ENCODE peak calls at places on chromosomes 16 and 17, in four cellular contexts. L is HepG2, D is K562, Z is HCT116. W is an unnamed sample.

GRCh38 chr17:8176998-8177731 is 985 bp upstream of the TMEM107 start:
- DNase-seq in L (no peak), D (no peak), Z (no peak), W (no peak)

GRCh38 chr17:58783380-58783779 is 27.7 kb downstream of the PPM1E start:
- DNase-seq in L (no peak), D (peak), Z (no peak), W (no peak)

GRCh38 chr17:79338589-79338988 is 264.0 kb downstream of the ENGASE start:
- DNase-seq in L (no peak), D (no peak), Z (no peak), W (no peak)

GRCh38 chr16:87203060-87203656 is 114.0 kb downstream of the C16orf95 start:
- DNase-seq in L (peak), D (peak), Z (peak), W (peak)

GRCh38 chr16:30166202-30166902 is 17.1 kb upstream of the CORO1A start:
- DNase-seq in L (no peak), D (no peak), Z (no peak), W (no peak)

GRCh38 chr17:48052956-48053757 is 5.0 kb downstream of the NFE2L1 start:
- DNase-seq in L (peak), D (peak), Z (no peak), W (no peak)

GRCh38 chr16:27665881-27666280 is 115.9 kb downstream of the KATNIP start:
- DNase-seq in L (no peak), D (no peak), Z (no peak), W (no peak)

GRCh38 chr16:87410958-87411357 is 18.8 kb downstream of the MAP1LC3B start:
- DNase-seq in L (no peak), D (no peak), Z (no peak), W (no peak)

GRCh38 chr17:76268015-76268749 is 3.0 kb downstream of the UBALD2 start:
- DNase-seq in L (no peak), D (peak), Z (no peak), W (no peak)

GRCh38 chr17:10120749-10121148 is 77.7 kb downstream of the GAS7 start:
- DNase-seq in L (no peak), D (no peak), Z (no peak), W (no peak)

GRCh38 chr16:52873997-52874500 is 178.6 kb downstream of the CHD9NB start:
- DNase-seq in L (no peak), D (no peak), Z (no peak), W (no peak)

GRCh38 chr16:67148221-67148620 is 2.6 kb downstream of the B3GNT9 start:
- DNase-seq in L (no peak), D (no peak), Z (no peak), W (no peak)
- TF ChIP-seq TCF7L2 in L (no peak), D (no peak), Z (no peak), W (no peak)

GRCh38 chr16:67718668-67719047 is 458 bp downstream of the GFOD2 start:
- DNase-seq in L (no peak), D (no peak), Z (no peak), W (no peak)

GRCh38 chr16:67716097-67716496 is 3.0 kb downstream of the GFOD2 start:
- DNase-seq in L (no peak), D (no peak), Z (no peak), W (no peak)

GRCh38 chr16:67719778-67720144 is 645 bp upstream of the GFOD2 start:
- DNase-seq in L (peak), D (peak), Z (no peak), W (no peak)

GRCh38 chr16:67720236-67720635 is 1.1 kb upstream of the GFOD2 start:
- DNase-seq in L (no peak), D (no peak), Z (no peak), W (no peak)

DNA sequence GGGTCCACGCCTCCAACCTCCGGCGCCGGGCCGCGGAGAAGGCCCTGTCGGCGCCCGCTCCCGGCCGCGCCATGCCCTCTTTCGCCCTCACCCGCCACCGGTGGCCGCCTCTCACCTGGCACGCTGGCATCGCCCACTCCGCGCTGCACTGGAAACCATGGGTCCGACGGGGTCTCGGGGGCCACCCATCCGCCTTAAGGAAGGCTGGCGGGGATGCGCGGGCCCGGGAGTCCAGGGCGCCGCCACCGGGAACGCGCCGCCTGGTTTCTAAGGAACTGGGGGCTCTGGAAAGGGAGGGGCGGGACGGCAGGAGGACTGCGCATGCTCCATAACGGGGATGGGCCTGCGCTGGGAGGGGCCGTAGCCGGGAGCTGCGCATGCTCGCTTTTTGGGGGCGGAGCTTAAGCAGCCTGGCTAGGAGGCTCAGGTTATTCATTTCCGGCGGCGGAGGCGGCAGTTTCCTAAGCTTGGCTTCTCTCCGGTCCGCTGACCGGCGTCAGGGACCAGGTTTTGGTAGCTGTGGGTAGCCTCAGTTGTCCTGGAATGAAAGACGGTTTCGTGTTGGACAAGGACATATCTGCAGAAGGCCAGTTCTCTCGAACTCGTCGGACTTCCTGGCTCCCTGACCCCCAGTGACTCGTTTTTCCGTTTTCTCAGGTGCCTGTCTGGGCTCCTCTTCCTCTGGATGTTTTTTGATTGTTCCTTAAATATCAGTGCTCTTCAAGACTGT is at the start of gene GFOD2:
- DNase-seq in L (peak), D (peak), Z (peak), W (peak)
- TF ChIP-seq REST in L (no peak), D (no peak), Z (no peak), W (no peak)

DNA sequence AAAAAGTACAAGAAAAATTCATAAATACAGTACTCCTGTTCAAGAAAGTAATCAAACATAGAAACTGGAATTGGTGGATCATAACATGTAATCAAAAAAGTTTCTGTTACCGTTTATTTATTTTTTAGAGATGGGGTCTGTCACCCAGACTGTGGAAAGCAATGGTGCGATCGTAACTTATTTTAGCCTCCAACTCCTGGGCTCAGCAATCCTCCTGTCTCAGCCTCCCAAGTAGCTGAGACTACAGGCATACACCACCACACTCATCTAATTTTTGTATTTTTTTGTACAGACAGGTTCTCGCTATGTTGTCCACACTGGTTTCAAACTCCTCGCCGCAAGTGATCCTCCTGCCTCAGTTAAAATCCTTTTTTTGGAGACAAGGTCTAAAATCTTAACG is 22.5 kb downstream of the ARHGAP17 start:
- DNase-seq in L (no peak), D (no peak), Z (no peak), W (no peak)
- TF ChIP-seq TCF7L2 in L (no peak), D (no peak), Z (no peak), W (no peak)

GRCh38 chr16:70381604-70382342 is 35.1 kb downstream of the DDX19A start:
- DNase-seq in L (no peak), D (no peak), Z (no peak), W (no peak)

GRCh38 chr16:70383421-70383960 is 36.8 kb downstream of the DDX19A start:
- DNase-seq in L (no peak), D (no peak), Z (no peak), W (no peak)

GRCh38 chr16:70378869-70379493 is 32.3 kb downstream of the DDX19A start:
- DNase-seq in L (no peak), D (no peak), Z (no peak), W (no peak)

GRCh38 chr16:70380205-70380918 is 33.7 kb downstream of the DDX19A start:
- DNase-seq in L (peak), D (no peak), Z (no peak), W (no peak)

GRCh38 chr16:70380919-70381603 is 34.4 kb downstream of the DDX19A start:
- DNase-seq in L (peak), D (peak), Z (peak), W (peak)
- TF ChIP-seq REST in L (no peak), D (no peak), Z (no peak), W (no peak)

GRCh38 chr16:74298104-74298503 is 1.5 kb downstream of the PSMD7 start:
- DNase-seq in L (no peak), D (no peak), Z (no peak), W (no peak)
- TF ChIP-seq TCF7L2 in L (no peak), D (no peak), Z (no peak), W (no peak)

GRCh38 chr17:40284085-40284713 is 3.5 kb upstream of the CDC6 start:
- DNase-seq in L (no peak), D (no peak), Z (peak), W (no peak)

GRCh38 chr17:40286473-40286872 is 1.2 kb upstream of the CDC6 start:
- DNase-seq in L (peak), D (no peak), Z (no peak), W (no peak)

GRCh38 chr17:40290629-40291296 is 3.1 kb downstream of the CDC6 start:
- DNase-seq in L (peak), D (peak), Z (peak), W (peak)

GRCh38 chr17:40287159-40287493 is 553 bp upstream of the CDC6 start:
- DNase-seq in L (no peak), D (no peak), Z (no peak), W (no peak)

DNA sequence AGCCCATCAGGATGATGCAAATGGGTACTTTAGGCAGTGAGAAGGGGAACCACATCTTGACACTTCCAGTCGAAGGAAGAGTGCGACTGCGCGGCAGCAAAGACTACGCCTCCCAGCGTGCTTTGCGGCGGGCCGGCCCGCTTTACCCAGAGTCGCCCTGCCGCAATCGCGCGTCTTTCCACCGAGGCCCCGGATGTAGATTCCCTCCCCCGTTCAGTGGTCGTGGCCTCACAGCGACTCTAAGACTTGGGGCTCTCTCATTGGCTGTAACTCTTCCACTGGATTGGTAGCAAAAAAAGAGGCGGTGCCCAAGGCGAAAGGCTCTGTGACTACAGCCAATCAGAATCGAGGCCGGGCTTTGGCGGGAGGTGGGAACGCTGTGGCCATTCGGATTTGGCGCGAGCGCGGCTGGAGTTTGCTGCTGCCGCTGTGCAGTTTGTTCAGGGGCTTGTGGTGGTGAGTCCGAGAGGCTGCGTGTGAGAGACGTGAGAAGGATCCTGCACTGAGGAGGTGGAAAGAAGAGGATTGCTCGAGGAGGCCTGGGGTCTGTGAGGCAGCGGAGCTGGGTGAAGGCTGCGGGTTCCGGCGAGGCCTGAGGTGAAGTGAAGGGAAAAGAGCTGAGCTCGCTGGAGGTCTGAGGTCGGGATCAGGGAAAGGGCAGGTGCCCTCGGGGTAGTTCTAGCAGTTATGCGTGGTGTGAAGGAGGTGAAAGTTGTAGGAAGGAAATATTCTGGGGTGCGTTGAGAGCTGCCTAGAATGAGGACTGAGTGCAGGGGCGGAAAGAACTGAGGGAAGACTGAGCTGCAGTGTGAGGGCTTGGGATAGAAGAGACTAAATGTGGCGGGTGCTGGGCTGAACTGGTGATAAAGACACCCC is at the start of gene CDC6:
- DNase-seq in L (peak), D (peak), Z (peak), W (peak)
- TF ChIP-seq REST in L (no peak), D (no peak), Z (no peak), W (no peak)

GRCh38 chr17:17029938-17030337 is 12.3 kb upstream of the MPRIP start:
- DNase-seq in L (no peak), D (no peak), Z (no peak), W (no peak)
- TF ChIP-seq TCF7L2 in L (no peak), D (no peak), Z (no peak), W (no peak)